ENCODE peak calls at places on chromosomes 6 and 20, in seven cellular contexts. O, U, M, Q, P, T and I are unnamed samples.
A peak's percentile ranks its signal among the peaks of the same experiment; 100 is the strongest.

GRCh38 chr20:4607287-4607713 is 114.4 kb upstream of the PRND start:
- DNase-seq in T (peak; percentile 81), Q (peak; percentile 86), M (peak; percentile 74), U (peak; percentile 70), O (peak; percentile 65), P (peak; percentile 73), I (peak; percentile 82)

GRCh38 chr6:13112921-13113320 is 215.4 kb downstream of the TBC1D7 start:
- DNase-seq in O (no peak), Q (no peak), P (no peak), T (no peak), U (no peak), M (no peak), I (no peak)

GRCh38 chr6:36927691-36928546 is 26.6 kb upstream of the PI16 start:
- DNase-seq in U (peak; percentile 39), T (no peak), P (peak; percentile 21), M (no peak), Q (no peak), O (no peak), I (no peak)

GRCh38 chr6:24872769-24873168 is 63.0 kb downstream of the RIPOR2 start:
- DNase-seq in P (peak; percentile 26), O (no peak), T (no peak), U (no peak), Q (no peak), M (peak; percentile 43), I (no peak)

GRCh38 chr6:107046316-107046715 is 18.3 kb downstream of the MTRES1 start:
- DNase-seq in U (no peak), Q (no peak), T (peak; percentile 15), O (no peak), P (no peak), M (peak; percentile 70), I (no peak)

GRCh38 chr6:4010682-4011081 is 68.3 kb downstream of the FAM217A start:
- DNase-seq in U (no peak), P (no peak), Q (no peak), O (no peak), M (no peak), T (no peak), I (no peak)

GRCh38 chr6:106512958-106513480 is 116.3 kb downstream of the RTN4IP1 start:
- DNase-seq in M (peak; percentile 23), Q (peak; percentile 83), O (no peak), P (no peak), T (peak; percentile 36), U (no peak), I (no peak)

GRCh38 chr20:23143986-23144695 is 58.0 kb upstream of the CD93 start:
- DNase-seq in O (no peak), P (no peak), T (no peak), U (no peak), M (no peak), Q (no peak), I (no peak)

GRCh38 chr6:118551063-118551672 is 3.1 kb downstream of the PLN start:
- DNase-seq in Q (peak; percentile 71), T (peak; percentile 83), U (peak; percentile 79), P (peak; percentile 79), M (peak; percentile 15), O (peak; percentile 42), I (no peak)

GRCh38 chr6:121285041-121285440 is 49.2 kb downstream of the TBC1D32 start:
- DNase-seq in P (peak; percentile 9), M (no peak), T (peak; percentile 77), O (no peak), U (peak; percentile 83), Q (no peak), I (no peak)

GRCh38 chr20:45685896-45686295 is 15.9 kb upstream of the WFDC11 start:
- DNase-seq in U (no peak), O (no peak), M (no peak), T (no peak), Q (no peak), P (no peak), I (peak; percentile 76)

GRCh38 chr20:38649275-38649891 is 47.8 kb downstream of the ARHGAP40 start:
- DNase-seq in Q (peak; percentile 66), U (no peak), M (no peak), T (peak; percentile 23), P (peak; percentile 22), O (peak; percentile 44), I (peak; percentile 80)

GRCh38 chr6:786946-787763 is 94.2 kb upstream of the EXOC2 start:
- DNase-seq in U (peak; percentile 3), T (no peak), M (no peak), Q (peak; percentile 77), P (peak; percentile 27), O (peak; percentile 64), I (peak; percentile 69)

GRCh38 chr20:41290804-41291389 is 26.6 kb downstream of the ZHX3 start:
- DNase-seq in U (no peak), Q (no peak), T (no peak), P (no peak), O (no peak), M (no peak), I (no peak)

GRCh38 chr20:41293269-41294037 is 24.1 kb downstream of the ZHX3 start:
- DNase-seq in U (peak; percentile 78), P (peak; percentile 71), Q (no peak), T (peak; percentile 88), M (no peak), O (no peak), I (no peak)
- H3K27ac ChIP-seq in U (peak overlapping the region; percentile 20), P (no peak overlapping the region), Q (no peak overlapping the region), T (no peak overlapping the region), M (no peak overlapping the region), O (no peak overlapping the region), I (no peak overlapping the region)

DNA sequence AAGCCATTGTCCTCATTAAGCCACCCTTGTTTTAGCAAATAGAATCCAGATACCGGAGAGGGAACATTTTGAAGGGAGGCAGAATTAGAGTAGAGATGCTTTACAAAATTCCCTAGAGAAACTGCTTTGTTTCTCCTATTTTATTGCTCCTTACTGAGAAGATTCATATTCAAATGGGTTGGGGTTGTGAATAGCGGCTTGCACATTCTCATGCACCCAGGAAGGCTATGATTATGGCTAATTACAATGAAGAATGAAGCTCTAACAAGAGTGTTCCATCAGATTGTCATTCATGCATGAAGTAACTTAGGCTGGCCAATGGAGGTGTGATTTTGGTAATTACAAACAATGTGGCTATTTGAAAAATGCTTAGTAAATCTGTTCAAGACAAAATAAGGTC is 129.5 kb downstream of the PACRG start:
- DNase-seq in O (no peak), Q (no peak), T (no peak), U (no peak), M (no peak), P (no peak), I (no peak)
- H3K4me3 ChIP-seq in O (no peak overlapping the region), Q (no peak overlapping the region), T (no peak overlapping the region), U (peak overlapping the region; percentile 22), M (peak overlapping the region; percentile 23), P (peak overlapping the region; percentile 65), I (peak overlapping the region; percentile 75)

DNA sequence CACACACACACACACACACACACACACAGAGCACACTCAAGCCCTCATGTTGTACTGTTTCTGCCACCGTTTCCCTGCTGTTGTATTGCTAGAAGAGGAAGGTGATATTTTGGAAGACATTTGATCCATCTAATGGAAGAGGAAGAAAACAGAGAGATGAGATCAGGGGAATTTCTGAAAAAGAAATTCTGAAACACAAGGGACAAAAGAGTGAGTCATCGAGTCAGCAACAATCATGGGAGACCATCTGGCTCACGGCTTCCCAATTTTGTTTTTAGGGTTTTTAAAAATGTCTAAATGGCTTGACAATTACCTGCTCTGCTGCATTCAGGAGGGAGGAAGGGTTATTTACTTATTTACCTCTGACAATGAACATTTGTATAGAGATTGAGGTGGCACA is 22.0 kb downstream of the SOX4 start:
- DNase-seq in O (no peak), P (no peak), U (peak; percentile 49), Q (no peak), M (no peak), T (peak; percentile 19), I (no peak)
- H3K9ac ChIP-seq in O (no peak overlapping the region), P (peak overlapping the region; percentile 37), U (no peak overlapping the region), Q (no peak overlapping the region), M (no peak overlapping the region), T (no peak overlapping the region), I (no peak overlapping the region)

GRCh38 chr6:90369651-90370050 is 73.0 kb upstream of the BACH2 start:
- DNase-seq in M (no peak), O (no peak), T (no peak), U (no peak), P (no peak), Q (no peak), I (no peak)
- H3K27ac ChIP-seq in M (peak overlapping the region; percentile 71), O (peak overlapping the region; percentile 77), T (peak overlapping the region; percentile 62), U (peak overlapping the region; percentile 16), P (peak overlapping the region; percentile 51), Q (no peak overlapping the region), I (peak overlapping the region; percentile 50)

GRCh38 chr6:82801083-82801482 is 264.6 kb downstream of the UBE3D start:
- DNase-seq in M (no peak), U (no peak), P (no peak), Q (no peak), T (no peak), O (no peak), I (no peak)
- H3K4me3 ChIP-seq in M (no peak overlapping the region), U (no peak overlapping the region), P (no peak overlapping the region), Q (no peak overlapping the region), T (no peak overlapping the region), O (no peak overlapping the region), I (no peak overlapping the region)

GRCh38 chr6:32084780-32085179 is 24.4 kb downstream of the TNXB start:
- DNase-seq in P (no peak), U (no peak), T (no peak), M (no peak), Q (no peak), O (no peak), I (no peak)

GRCh38 chr6:32081168-32081624 is 27.9 kb downstream of the TNXB start:
- DNase-seq in Q (no peak), T (peak; percentile 84), P (peak; percentile 88), M (no peak), O (peak; percentile 74), U (peak; percentile 89), I (no peak)

GRCh38 chr6:32081676-32082075 is 27.5 kb downstream of the TNXB start:
- DNase-seq in P (no peak), U (no peak), O (no peak), T (no peak), M (no peak), Q (no peak), I (no peak)

GRCh38 chr6:32083812-32084768 is 25.0 kb downstream of the TNXB start:
- DNase-seq in M (no peak), O (no peak), P (no peak), U (no peak), T (no peak), Q (no peak), I (no peak)

GRCh38 chr6:32082951-32083350 is 26.2 kb downstream of the TNXB start:
- DNase-seq in U (no peak), P (no peak), T (peak; percentile 76), O (no peak), M (no peak), Q (no peak), I (no peak)
- H3K9ac ChIP-seq in U (no peak overlapping the region), P (peak overlapping the region; percentile 78), T (no peak overlapping the region), O (peak overlapping the region; percentile 24), M (no peak overlapping the region), Q (no peak overlapping the region), I (no peak overlapping the region)

DNA sequence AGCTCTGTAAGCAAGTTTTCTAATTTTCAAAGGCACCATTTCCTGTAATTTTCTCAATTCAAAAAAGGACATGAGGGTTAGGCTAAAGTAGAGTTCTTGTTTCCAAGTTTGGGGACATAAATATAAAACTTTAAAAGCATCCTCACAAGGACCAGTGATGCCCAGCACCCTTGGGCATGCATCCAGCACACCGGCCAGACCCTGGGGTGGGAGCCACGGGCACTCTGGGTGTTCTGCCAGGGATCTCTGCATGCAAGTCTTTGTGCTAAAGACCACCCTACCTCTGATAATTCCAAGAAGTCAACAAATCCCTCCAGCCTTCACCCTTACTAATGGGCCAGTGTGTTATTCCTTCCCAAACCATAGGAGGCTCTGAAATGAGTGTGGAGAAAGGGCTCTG is 46.5 kb downstream of the PLCG1 start:
- DNase-seq in O (no peak), U (no peak), T (no peak), Q (no peak), P (no peak), M (no peak), I (peak; percentile 27)
- H3K27ac ChIP-seq in O (no peak overlapping the region), U (no peak overlapping the region), T (no peak overlapping the region), Q (no peak overlapping the region), P (no peak overlapping the region), M (no peak overlapping the region), I (no peak overlapping the region)